ENCODE peak calls at places on chromosomes 11 and 22, in nine cellular contexts. D, V, L, X, P, I, F, Q and J are unnamed samples.

GRCh38 chr11:9855579-9856260 is 191.8 kb downstream of the SWAP70 start:
- DNase-seq in V (no peak), D (peak), P (no peak), X (no peak), L (no peak), F (no peak), I (no peak), Q (no peak), J (no peak)

GRCh38 chr11:11297578-11297977 is 55.5 kb downstream of the CSNK2A3 start:
- DNase-seq in D (no peak), I (no peak), P (no peak), F (no peak), L (no peak), V (no peak), Q (peak), X (no peak), J (no peak)

GRCh38 chr11:73281201-73281741 is 9.1 kb downstream of the P2RY6 start:
- DNase-seq in P (no peak), Q (no peak), X (no peak), D (no peak), V (no peak), L (no peak), I (no peak), F (no peak), J (no peak)

GRCh38 chr11:10351768-10352641 is 47.1 kb downstream of the ADM start:
- DNase-seq in V (peak), P (no peak), I (no peak), D (peak), L (peak), X (peak), Q (peak), F (no peak), J (no peak)

GRCh38 chr11:62600367-62601113 is 1.1 kb downstream of the MTA2 start:
- DNase-seq in Q (no peak), X (no peak), D (no peak), V (peak), I (no peak), P (no peak), F (no peak), L (no peak), J (no peak)

GRCh38 chr22:31286360-31287255 is 5.7 kb downstream of the PIK3IP1 start:
- DNase-seq in D (no peak), L (peak), Q (no peak), P (no peak), F (no peak), I (no peak), X (no peak), V (no peak), J (no peak)

GRCh38 chr11:45578286-45578685 is 87.1 kb downstream of the CHST1 start:
- DNase-seq in V (no peak), D (no peak), I (no peak), L (no peak), X (no peak), F (no peak), Q (no peak), P (no peak), J (no peak)

GRCh38 chr11:15780837-15781236 is 575.5 kb downstream of the SOX6 start:
- DNase-seq in P (no peak), V (no peak), D (no peak), I (no peak), X (no peak), L (no peak), F (no peak), Q (no peak), J (no peak)

GRCh38 chr11:33379931-33380330 is 122.8 kb downstream of the HIPK3 start:
- DNase-seq in P (peak), X (no peak), L (no peak), F (no peak), Q (no peak), V (no peak), D (no peak), I (no peak), J (no peak)

GRCh38 chr11:7672960-7673723 is at the start of gene CYB5R2:
- DNase-seq in L (peak), V (peak), F (no peak), D (no peak), Q (no peak), I (peak), P (peak), X (peak), J (peak)

GRCh38 chr22:32469799-32470212 is 4.8 kb upstream of the FBXO7 start:
- DNase-seq in V (no peak), Q (peak), I (no peak), D (peak), L (peak), X (peak), F (peak), P (no peak), J (peak)

GRCh38 chr11:60193687-60194433 is 11.0 kb upstream of the MS4A6A start:
- DNase-seq in I (no peak), P (peak), X (peak), Q (no peak), D (no peak), V (peak), F (no peak), L (peak), J (peak)

GRCh38 chr11:9015677-9016076 is 11.9 kb upstream of the NRIP3 start:
- DNase-seq in D (peak), L (peak), P (peak), F (peak), I (peak), Q (peak), V (peak), X (peak), J (peak)

GRCh38 chr11:47485112-47485511 is 36.2 kb upstream of the RAPSN start:
- DNase-seq in L (no peak), I (no peak), F (no peak), X (no peak), Q (no peak), D (no peak), V (no peak), P (no peak), J (no peak)

GRCh38 chr22:37634505-37635002 is 4.9 kb upstream of the SH3BP1 start:
- DNase-seq in I (no peak), D (no peak), V (no peak), P (no peak), Q (no peak), F (no peak), X (no peak), L (no peak), J (peak)

GRCh38 chr11:65651589-65652510 is 10.9 kb downstream of the RELA start:
- DNase-seq in I (peak), F (no peak), D (no peak), L (peak), Q (no peak), P (no peak), V (no peak), X (peak), J (no peak)

GRCh38 chr22:48405741-48406140 is 1421.9 kb downstream of the BRD1 start:
- DNase-seq in X (no peak), D (no peak), Q (no peak), P (no peak), I (no peak), F (no peak), L (peak), V (no peak), J (no peak)

GRCh38 chr11:61281581-61282250 is 13.4 kb downstream of the VWCE start:
- DNase-seq in L (peak), X (peak), I (peak), V (peak), D (no peak), P (no peak), Q (no peak), F (no peak), J (peak)

GRCh38 chr22:35538801-35539321 is 1.8 kb upstream of the RASD2 start:
- DNase-seq in I (no peak), L (peak), Q (no peak), F (no peak), D (no peak), V (peak), X (no peak), P (peak), J (peak)

GRCh38 chr11:69654001-69654659 is 13.2 kb downstream of the CCND1 start:
- DNase-seq in V (no peak), L (peak), D (no peak), X (no peak), Q (no peak), I (peak), F (no peak), P (no peak), J (no peak)

GRCh38 chr11:110295487-110296225 is 758 bp downstream of the RDX start:
- DNase-seq in F (no peak), I (no peak), Q (no peak), V (peak), D (no peak), X (peak), P (peak), L (peak), J (peak)

GRCh38 chr22:49423125-49423650 is 404.5 kb downstream of the BRD1 start:
- DNase-seq in F (no peak), V (no peak), L (peak), I (no peak), X (no peak), P (no peak), D (no peak), Q (no peak), J (no peak)

GRCh38 chr11:59923813-59924212 is 14.4 kb upstream of the OOSP1 start:
- DNase-seq in I (no peak), Q (no peak), V (no peak), F (no peak), D (no peak), X (no peak), L (no peak), P (no peak), J (peak)

GRCh38 chr11:125916683-125917337 is 12.5 kb downstream of the DDX25 start:
- DNase-seq in V (no peak), X (no peak), I (no peak), L (no peak), F (no peak), P (no peak), Q (no peak), D (no peak), J (no peak)

GRCh38 chr11:15911377-15912044 is 444.8 kb downstream of the SOX6 start:
- DNase-seq in D (no peak), F (no peak), Q (peak), P (no peak), X (peak), I (no peak), V (no peak), L (peak), J (no peak)

GRCh38 chr11:443542-444199 is 1.9 kb upstream of the ANO9 start:
- DNase-seq in L (no peak), F (no peak), V (no peak), X (peak), P (no peak), I (peak), D (no peak), Q (no peak), J (no peak)

GRCh38 chr11:68380786-68381622 is 68.6 kb downstream of the LRP5 start:
- DNase-seq in V (no peak), F (no peak), Q (no peak), L (peak), D (no peak), P (no peak), X (no peak), I (no peak), J (no peak)

GRCh38 chr11:1060885-1061616 is 13.6 kb upstream of the MUC2 start:
- DNase-seq in V (no peak), Q (no peak), P (no peak), L (no peak), I (no peak), F (peak), D (no peak), X (peak), J (no peak)

GRCh38 chr22:35559354-35560005 is 18.8 kb downstream of the RASD2 start:
- DNase-seq in D (no peak), F (no peak), Q (no peak), V (no peak), L (no peak), P (no peak), I (no peak), X (no peak), J (no peak)

GRCh38 chr11:200224-201003 is 6.8 kb downstream of the BET1L start:
- DNase-seq in D (no peak), X (no peak), V (no peak), I (peak), F (no peak), P (no peak), L (peak), Q (no peak), J (no peak)

GRCh38 chr11:79437274-79437980 is 3.4 kb downstream of the TENM4 start:
- DNase-seq in Q (no peak), F (no peak), D (no peak), V (peak), X (peak), P (peak), I (peak), L (peak), J (peak)

GRCh38 chr11:85822814-85823213 is 11.9 kb upstream of the SYTL2 start:
- DNase-seq in F (no peak), P (no peak), I (no peak), Q (no peak), D (no peak), L (no peak), X (peak), V (no peak), J (no peak)

GRCh38 chr22:38843201-38843715 is 570 bp downstream of the NPTXR start:
- DNase-seq in F (no peak), I (peak), P (peak), L (peak), D (no peak), X (peak), Q (peak), V (peak), J (peak)
- TF ChIP-seq CTCF in F (peak), I (peak), P (no peak), L (no peak), D (peak), X (peak), Q (peak), V (peak), J (no peak)

GRCh38 chr11:90148900-90149299 is 14.4 kb downstream of the NAALAD2 start:
- DNase-seq in P (no peak), V (no peak), D (no peak), I (no peak), X (no peak), Q (no peak), F (no peak), L (no peak), J (no peak)
- TF ChIP-seq CTCF in P (no peak), V (peak), D (no peak), I (no peak), X (no peak), Q (no peak), F (no peak), L (no peak), J (peak)

GRCh38 chr22:25216230-25216629 is 3.2 kb upstream of the CRYBB2 start:
- DNase-seq in L (no peak), X (no peak), D (no peak), P (no peak), V (no peak), F (no peak), I (no peak), Q (no peak), J (no peak)

GRCh38 chr22:25219211-25219689 is at the start of gene CRYBB2:
- DNase-seq in I (no peak), X (no peak), P (no peak), Q (no peak), F (no peak), L (no peak), V (no peak), D (no peak), J (no peak)

GRCh38 chr22:25223269-25223850 is 3.9 kb downstream of the CRYBB2 start:
- DNase-seq in V (peak), Q (no peak), D (no peak), P (no peak), I (no peak), X (no peak), L (no peak), F (no peak), J (no peak)

GRCh38 chr22:25221790-25222189 is 2.4 kb downstream of the CRYBB2 start:
- DNase-seq in D (no peak), P (no peak), F (no peak), X (no peak), L (no peak), Q (no peak), I (no peak), V (no peak), J (no peak)

DNA sequence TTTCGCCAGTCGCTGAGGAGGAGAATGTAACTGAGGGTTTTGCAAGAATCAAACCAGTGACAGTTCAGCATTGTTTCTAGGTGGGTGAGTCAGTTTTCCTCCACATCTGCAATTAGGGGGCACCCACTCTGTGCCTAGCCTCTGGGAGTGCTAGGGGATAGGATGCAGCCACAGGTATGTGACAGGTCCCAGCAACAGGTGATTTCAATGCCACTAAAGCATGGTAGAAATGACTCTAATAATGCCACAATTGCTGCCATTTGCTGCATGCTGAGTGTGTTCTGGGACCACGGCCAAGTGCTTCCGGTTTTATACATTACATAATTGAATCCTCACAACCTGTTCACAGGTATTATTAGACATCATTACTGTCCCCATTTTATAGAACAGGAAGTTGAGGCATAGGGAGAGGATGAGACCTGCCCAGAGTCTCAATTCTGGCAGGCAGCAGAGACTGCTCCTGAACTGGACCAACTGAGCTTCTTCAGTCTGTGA is 556 bp downstream of the CRYBB2 start:
- DNase-seq in V (no peak), I (no peak), X (no peak), D (no peak), L (no peak), Q (no peak), P (no peak), F (no peak), J (no peak)
- TF ChIP-seq CTCF in V (no peak), I (no peak), X (no peak), D (no peak), L (no peak), Q (no peak), P (no peak), F (no peak), J (no peak)

DNA sequence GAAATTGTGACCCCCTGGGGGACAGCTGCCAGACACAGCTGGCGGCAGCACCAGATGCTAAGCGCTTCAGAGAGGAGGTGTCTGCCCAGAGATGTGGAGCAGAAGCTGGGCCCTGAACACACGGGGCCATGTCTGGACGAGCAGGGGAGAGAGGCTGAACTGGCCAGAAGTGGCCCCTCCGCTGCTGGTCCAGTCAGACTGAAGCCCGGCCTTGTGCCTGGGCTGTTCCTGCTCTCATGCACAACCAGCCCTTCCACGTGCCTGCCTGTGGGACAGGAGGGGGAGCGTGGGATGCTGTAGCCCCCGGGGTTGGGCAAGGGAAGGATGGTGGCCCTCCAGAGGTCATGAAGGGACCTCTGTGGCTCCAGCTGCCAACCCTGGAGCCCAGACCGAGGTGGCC is 1.8 kb downstream of the ADM2 start:
- DNase-seq in F (no peak), I (peak), X (no peak), L (no peak), V (no peak), D (no peak), Q (no peak), P (no peak), J (no peak)
- TF ChIP-seq CTCF in F (no peak), I (no peak), X (no peak), L (no peak), V (no peak), D (no peak), Q (no peak), P (no peak), J (no peak)